ENCODE peak calls at places on chromosomes 13 and 19, in eight cellular contexts. O is K562, K is HCT116, X is SK-N-SH, M is endothelial cell of umbilical vein, P is H1, E is GM12878, Y is HepG2. H is an unnamed sample.

GRCh38 chr13:105452895-105453294 is 1082.6 kb downstream of the EFNB2 start:
- DNase-seq in K (no peak), E (no peak), P (no peak), X (no peak), Y (no peak), M (no peak), O (no peak), H (no peak)

GRCh38 chr13:98293103-98293502 is 116.0 kb upstream of the RNF113B start:
- DNase-seq in E (no peak), K (no peak), O (no peak), Y (peak; percentile 80), P (no peak), X (no peak), M (no peak), H (no peak)

GRCh38 chr13:33761744-33762143 is 56.2 kb upstream of the RFC3 start:
- DNase-seq in X (peak; percentile 15), O (peak; percentile 9), E (no peak), Y (peak; percentile 23), M (no peak), P (no peak), K (peak; percentile 33), H (no peak)

GRCh38 chr19:42177686-42178019 is 39.8 kb downstream of the DEDD2 start:
- DNase-seq in M (no peak), Y (no peak), P (no peak), O (no peak), X (no peak), E (no peak), K (no peak), H (no peak)

GRCh38 chr19:5048091-5048726 is 79.3 kb downstream of the KDM4B start:
- DNase-seq in E (no peak), M (peak; percentile 69), Y (peak; percentile 27), K (no peak), P (peak; percentile 65), X (peak; percentile 96), O (peak; percentile 86), H (peak; percentile 16)

GRCh38 chr19:40592170-40592569 is 9.0 kb upstream of the LTBP4 start:
- DNase-seq in O (peak; percentile 47), E (no peak), K (no peak), P (no peak), X (peak; percentile 58), M (peak; percentile 60), Y (peak; percentile 36), H (no peak)

GRCh38 chr19:20256606-20257005 is 89.6 kb downstream of the ZNF486 start:
- DNase-seq in M (no peak), X (no peak), Y (no peak), E (no peak), P (no peak), O (no peak), K (no peak), H (no peak)

GRCh38 chr19:45568732-45569131 is 15.9 kb downstream of the OPA3 start:
- DNase-seq in P (no peak), Y (no peak), M (peak; percentile 25), X (no peak), E (no peak), K (peak; percentile 41), O (no peak), H (no peak)

DNA sequence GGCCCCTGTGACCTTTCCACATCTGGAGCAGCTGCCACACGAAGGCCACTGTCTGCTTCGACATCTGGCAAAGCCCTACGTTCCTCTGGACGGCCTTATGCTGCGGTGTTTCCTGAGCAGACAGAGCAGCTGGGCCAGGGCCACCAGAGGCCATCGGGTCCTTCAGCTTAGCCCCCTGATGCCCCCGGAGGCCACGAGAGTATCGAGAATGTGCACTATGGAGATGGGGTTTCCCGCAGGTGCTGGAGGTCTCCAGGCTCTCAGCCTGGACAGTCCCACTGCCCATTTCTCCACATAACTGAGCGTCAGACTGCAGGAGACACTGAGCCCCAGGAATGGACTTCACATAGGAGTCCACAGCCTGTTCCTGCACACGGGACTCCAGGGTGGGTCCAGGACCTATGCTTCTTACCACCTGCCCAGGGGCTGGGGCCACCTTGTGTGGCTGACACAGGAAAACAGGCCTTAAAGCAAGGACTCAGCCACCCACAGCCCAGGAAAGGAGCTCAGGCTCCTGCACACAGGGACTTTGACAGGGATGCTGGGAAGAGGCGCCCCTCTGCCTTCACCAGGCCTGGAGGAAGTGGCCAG is 80.7 kb downstream of the SLC7A1 start:
- DNase-seq in O (no peak), E (no peak), Y (no peak), K (no peak), M (no peak), P (no peak), X (no peak), H (no peak)
- H3K27ac ChIP-seq in O (no peak overlapping the region), E (no peak overlapping the region), Y (no peak overlapping the region), K (no peak overlapping the region), M (peak overlapping the region; percentile 0), P (no peak overlapping the region), X (no peak overlapping the region), H (no peak overlapping the region)

GRCh38 chr19:17304386-17305047 is 1.2 kb upstream of the MRPL34 start:
- DNase-seq in M (no peak), P (no peak), X (no peak), K (no peak), E (no peak), O (no peak), Y (no peak), H (no peak)

GRCh38 chr19:17303940-17304267 is 679 bp upstream of the ABHD8 start:
- DNase-seq in P (no peak), K (no peak), X (no peak), M (no peak), O (no peak), E (no peak), Y (no peak), H (no peak)

GRCh38 chr19:17305517-17306284 is at the start of gene MRPL34:
- DNase-seq in X (peak; percentile 90), M (peak; percentile 99), Y (peak; percentile 99), P (peak; percentile 100), K (peak; percentile 99), O (peak; percentile 87), E (peak; percentile 99), H (peak; percentile 86)

GRCh38 chr19:17306285-17306714 is 628 bp downstream of the MRPL34 start:
- DNase-seq in X (no peak), Y (no peak), M (no peak), O (no peak), K (no peak), P (no peak), E (no peak), H (no peak)

DNA sequence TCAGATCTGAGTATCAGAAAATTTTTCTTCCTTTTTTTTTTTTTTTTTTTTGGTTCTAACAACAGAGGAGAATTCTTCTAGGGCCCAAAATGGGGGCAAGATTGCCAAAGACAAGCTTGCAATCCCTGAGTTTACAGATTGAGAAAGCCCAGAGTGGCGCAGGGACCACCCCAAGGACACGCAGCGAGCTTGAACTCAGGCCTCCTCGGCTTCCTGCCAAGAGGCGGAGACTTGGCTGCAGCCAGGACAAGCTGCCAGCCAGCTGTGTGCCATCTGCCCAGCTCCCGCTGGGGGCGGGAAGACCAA is 508 bp upstream of the MRPL34 start:
- DNase-seq in P (no peak), E (no peak), Y (no peak), K (no peak), O (no peak), M (no peak), X (no peak), H (no peak)
- TF ChIP-seq POLR2AphosphoS5 in P (no peak), E (no peak), Y (no peak), K (no peak), O (no peak), M (no peak), X (no peak), H (no peak)

GRCh38 chr13:43356566-43356965 is 333.2 kb downstream of the DNAJC15 start:
- DNase-seq in Y (no peak), K (no peak), M (no peak), X (no peak), P (no peak), E (no peak), O (no peak), H (no peak)
- H3K9ac ChIP-seq in Y (no peak overlapping the region), K (no peak overlapping the region), M (no peak overlapping the region), X (no peak overlapping the region), P (no peak overlapping the region), E (no peak overlapping the region), O (no peak overlapping the region), H (no peak overlapping the region)

GRCh38 chr19:55258476-55258827 is 365 bp downstream of the PPP6R1 start:
- DNase-seq in K (no peak), P (no peak), Y (no peak), E (no peak), M (no peak), X (peak; percentile 87), O (peak; percentile 72), H (no peak)
- H3K27ac ChIP-seq in K (peak overlapping the region; percentile 79), P (peak overlapping the region; percentile 54), Y (peak overlapping the region; percentile 85), E (peak overlapping the region; percentile 96), M (peak overlapping the region; percentile 21), X (peak overlapping the region; percentile 90), O (peak overlapping the region; percentile 97), H (peak overlapping the region; percentile 71)

DNA sequence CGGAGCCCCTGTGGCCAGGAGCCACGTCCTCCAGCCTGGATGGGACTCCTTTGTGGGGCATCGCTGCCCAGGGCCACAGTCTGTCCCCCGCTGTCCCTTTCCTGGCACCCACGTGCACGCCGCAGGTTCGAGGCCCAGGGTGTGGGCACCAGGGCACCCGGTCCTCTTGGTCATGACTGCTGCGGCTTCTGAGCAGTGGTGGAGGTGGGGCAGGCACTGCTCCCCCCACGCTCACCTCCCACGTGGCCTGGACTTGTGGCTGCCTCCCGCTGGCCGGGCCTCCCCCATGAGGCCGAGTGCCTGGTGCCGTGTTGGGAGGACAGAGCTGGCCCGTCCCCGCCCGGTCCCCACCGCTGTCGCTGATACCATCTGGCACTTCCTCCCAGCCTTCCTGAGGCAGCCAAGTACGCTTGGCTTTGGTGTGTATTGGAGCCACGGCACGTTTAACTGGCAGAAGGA is 12.8 kb downstream of the SPPL2B start:
- DNase-seq in K (no peak), M (no peak), X (no peak), P (no peak), E (no peak), O (peak; percentile 47), Y (no peak), H (no peak)
- TF ChIP-seq POLR2AphosphoS5 in K (no peak), M (no peak), X (no peak), P (no peak), E (no peak), O (no peak), Y (no peak), H (no peak)

DNA sequence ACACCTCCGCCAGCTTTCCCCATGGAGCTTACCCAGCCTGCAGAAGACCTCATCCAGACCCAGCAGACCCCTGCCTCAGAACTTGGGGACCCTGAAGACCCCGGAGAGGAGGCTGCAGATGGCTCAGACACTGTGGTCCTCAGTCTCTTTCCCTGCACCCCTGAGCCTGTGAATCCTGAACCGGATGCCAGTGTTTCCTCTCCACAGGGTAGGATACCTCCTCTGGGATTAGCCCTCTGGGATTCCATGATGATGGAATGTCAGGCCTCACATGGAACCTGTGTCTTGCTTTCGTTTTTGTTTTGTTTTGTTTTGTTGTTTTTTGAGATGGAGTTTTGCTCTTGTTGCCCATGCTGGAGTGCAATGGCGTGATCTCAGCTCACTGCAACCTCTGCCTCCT is 1.9 kb downstream of the RFXANK start:
- DNase-seq in M (no peak), P (no peak), E (no peak), X (no peak), Y (no peak), K (no peak), O (no peak), H (no peak)
- H3K9ac ChIP-seq in M (no peak overlapping the region), P (no peak overlapping the region), E (peak overlapping the region; percentile 96), X (peak overlapping the region; percentile 73), Y (peak overlapping the region; percentile 91), K (peak overlapping the region; percentile 98), O (peak overlapping the region; percentile 93), H (no peak overlapping the region)

H was measured in SK-N-MC.